ENCODE peak calls at places on chromosome 22, in six cellular contexts. A, E, J, D, X and T are unnamed samples.

GRCh38 chr22:43152355-43153071 is 1.2 kb downstream of the TSPO start:
- DNase-seq in A (peak), E (peak), J (peak), D (peak), X (peak), T (peak)

GRCh38 chr22:44620129-44620840 is 81.7 kb upstream of the PRR5 start:
- DNase-seq in A (peak), E (no peak), J (peak), D (no peak), X (peak), T (no peak)

GRCh38 chr22:35313311-35314121 is 13.8 kb downstream of the TOM1 start:
- DNase-seq in A (peak), E (peak), J (peak), D (no peak), X (no peak), T (no peak)

GRCh38 chr22:32208681-32209080 is 3.8 kb upstream of the RFPL2 start:
- DNase-seq in A (no peak), E (no peak), J (no peak), D (no peak), X (no peak), T (no peak)

GRCh38 chr22:27485842-27486241 is 315.7 kb downstream of the MN1 start:
- DNase-seq in A (no peak), E (no peak), J (no peak), D (no peak), X (no peak), T (no peak)

GRCh38 chr22:28373841-28374240 is 305.8 kb downstream of the TTC28 start:
- DNase-seq in A (peak), E (no peak), J (peak), D (no peak), X (no peak), T (no peak)

GRCh38 chr22:43162412-43163150 is 11.2 kb downstream of the TSPO start:
- DNase-seq in A (no peak), E (no peak), J (no peak), D (no peak), X (no peak), T (no peak)

GRCh38 chr22:49481651-49482399 is 345.8 kb downstream of the BRD1 start:
- DNase-seq in A (no peak), E (no peak), J (no peak), D (no peak), X (no peak), T (no peak)

GRCh38 chr22:24803064-24803542 is 2.9 kb upstream of the SGSM1 start:
- DNase-seq in A (peak), E (no peak), J (peak), D (peak), X (peak), T (peak)